ENCODE peak calls at places on chromosome 7, in five cellular contexts. Z, J, T, L and P are unnamed samples.

GRCh38 chr7:158705234-158705890 is 758 bp upstream of the NCAPG2 start:
- DNase-seq in Z (no peak), J (no peak), T (no peak), L (no peak), P (no peak)

GRCh38 chr7:122155566-122155965 is 11.5 kb upstream of the AASS start:
- DNase-seq in Z (no peak), J (no peak), T (no peak), L (no peak), P (no peak)

GRCh38 chr7:73504017-73504416 is 18.1 kb downstream of the BAZ1B start:
- DNase-seq in Z (no peak), J (no peak), T (no peak), L (no peak), P (no peak)

GRCh38 chr7:80412842-80413241 is 99.0 kb downstream of the GNAT3 start:
- DNase-seq in Z (peak), J (no peak), T (no peak), L (no peak), P (no peak)

GRCh38 chr7:47572939-47573757 is 8.8 kb downstream of the TNS3 start:
- DNase-seq in Z (no peak), J (no peak), T (no peak), L (no peak), P (no peak)

GRCh38 chr7:97601941-97602457 is 129.9 kb upstream of the TAC1 start:
- DNase-seq in Z (no peak), J (no peak), T (no peak), L (no peak), P (no peak)

GRCh38 chr7:105794741-105795729 is 81.4 kb downstream of the ATXN7L1 start:
- DNase-seq in Z (no peak), J (no peak), T (no peak), L (no peak), P (no peak)

GRCh38 chr7:123208793-123209192 is 9.0 kb upstream of the SLC13A1 start:
- DNase-seq in Z (peak), J (no peak), T (no peak), L (no peak), P (no peak)

GRCh38 chr7:120993011-120993574 is 4.6 kb downstream of the CPED1 start:
- DNase-seq in Z (no peak), J (no peak), T (no peak), L (no peak), P (no peak)

GRCh38 chr7:36002900-36003299 is 150.2 kb upstream of the EEPD1 start:
- DNase-seq in Z (no peak), J (no peak), T (no peak), L (no peak), P (no peak)

GRCh38 chr7:92527300-92528187 is 776 bp downstream of the PEX1 start:
- DNase-seq in Z (peak), J (peak), T (peak), L (peak), P (peak)

GRCh38 chr7:108066486-108066885 is 63.5 kb upstream of the LAMB1 start:
- DNase-seq in Z (peak), J (no peak), T (no peak), L (no peak), P (no peak)

GRCh38 chr7:64951250-64951848 is 39.5 kb downstream of the ZNF117 start:
- DNase-seq in Z (peak), J (peak), T (no peak), L (no peak), P (no peak)

GRCh38 chr7:82335927-82336326 is 107.7 kb downstream of the CACNA2D1 start:
- DNase-seq in Z (peak), J (no peak), T (no peak), L (no peak), P (no peak)

GRCh38 chr7:4791738-4792536 is 16.5 kb downstream of the AP5Z1 start:
- DNase-seq in Z (no peak), J (no peak), T (peak), L (peak), P (no peak)

GRCh38 chr7:44383566-44383965 is 58.2 kb upstream of the CAMK2B start:
- DNase-seq in Z (peak), J (peak), T (no peak), L (no peak), P (peak)

GRCh38 chr7:16900212-16900768 is 18.5 kb upstream of the AGR3 start:
- DNase-seq in Z (no peak), J (no peak), T (no peak), L (no peak), P (no peak)

GRCh38 chr7:135803143-135803542 is 54.5 kb upstream of the FAM180A start:
- DNase-seq in Z (peak), J (no peak), T (no peak), L (no peak), P (no peak)

GRCh38 chr7:117666019-117666418 is 186.2 kb downstream of the CFTR start:
- DNase-seq in Z (no peak), J (peak), T (no peak), L (no peak), P (no peak)